ENCODE peak calls at places on chromosomes 6 and 20, in ten cellular contexts. G is SK-N-SH; R is choroid plexus epithelial cell; J is iPS DF 19.7; O is heart left ventricle; L is upper lobe of right lung; Z is AG08396; H is transverse colon; Q is activated CD4-positive, alpha-beta T cell treated with anti-CD3 and anti-CD28 coated beads, Interleukin-2, amount 50 U/mL, for 48 hours; X is osteocyte. B is an unnamed sample.

GRCh38 chr6:30311101-30311500 is 15.6 kb upstream of the TRIM39 start:
- DNase-seq in G (no peak), R (no peak), J (no peak), O (no peak), L (no peak), Z (no peak), H (no peak), Q (no peak), X (no peak), B (no peak)

GRCh38 chr20:55888655-55889054 is 116.7 kb downstream of the CBLN4 start:
- DNase-seq in G (peak; percentile 12), R (no peak), J (no peak), O (no peak), L (no peak), Z (no peak), H (no peak), Q (no peak), X (no peak), B (peak; percentile 83)

GRCh38 chr6:79498842-79499241 is 38.4 kb downstream of the LCA5 start:
- DNase-seq in G (no peak), R (peak; percentile 22), J (no peak), O (no peak), L (no peak), Z (no peak), H (no peak), Q (no peak), X (no peak), B (no peak)

GRCh38 chr6:23031986-23032385 is 462.6 kb downstream of the HDGFL1 start:
- DNase-seq in G (no peak), R (peak; percentile 59), J (no peak), O (no peak), L (no peak), Z (peak; percentile 13), H (no peak), Q (no peak), X (no peak), B (no peak)

GRCh38 chr20:34271961-34272360 is 30.7 kb downstream of the ASIP start:
- DNase-seq in G (no peak), R (peak; percentile 83), J (no peak), O (no peak), L (no peak), Z (no peak), H (no peak), Q (no peak), X (no peak), B (no peak)

GRCh38 chr6:125310994-125311649 is 9.4 kb upstream of the HDDC2 start:
- DNase-seq in G (peak; percentile 49), R (peak; percentile 85), J (peak; percentile 17), O (peak; percentile 22), L (no peak), Z (peak; percentile 42), H (no peak), Q (no peak), X (no peak), B (peak; percentile 20)

GRCh38 chr6:131733376-131734016 is 22.7 kb upstream of the CTAGE9 start:
- DNase-seq in G (no peak), R (peak; percentile 79), J (no peak), O (peak; percentile 30), L (peak; percentile 62), Z (no peak), H (no peak), Q (peak; percentile 5), X (no peak), B (no peak)

GRCh38 chr20:4937422-4938319 is 63.6 kb downstream of the SLC23A2 start:
- DNase-seq in G (no peak), R (no peak), J (no peak), O (no peak), L (no peak), Z (no peak), H (no peak), Q (no peak), X (no peak), B (no peak)

GRCh38 chr6:4459032-4459431 is 317.2 kb upstream of the CDYL start:
- DNase-seq in G (no peak), R (peak; percentile 80), J (no peak), O (no peak), L (no peak), Z (peak; percentile 67), H (no peak), Q (no peak), X (no peak), B (no peak)

GRCh38 chr20:38985603-38986170 is 23.5 kb downstream of the DHX35 start:
- DNase-seq in G (no peak), R (peak; percentile 76), J (no peak), O (no peak), L (no peak), Z (peak; percentile 28), H (no peak), Q (no peak), X (no peak), B (no peak)

GRCh38 chr20:38649275-38649891 is 47.8 kb downstream of the ARHGAP40 start:
- DNase-seq in G (peak; percentile 72), R (peak; percentile 67), J (no peak), O (no peak), L (no peak), Z (peak; percentile 34), H (no peak), Q (peak; percentile 13), X (no peak), B (peak; percentile 60)

GRCh38 chr20:36333841-36334240 is 27.7 kb downstream of the DLGAP4 start:
- DNase-seq in G (no peak), R (no peak), J (no peak), O (no peak), L (no peak), Z (no peak), H (no peak), Q (no peak), X (no peak), B (no peak)

GRCh38 chr20:4045741-4046140 is 30.4 kb upstream of the RNF24 start:
- DNase-seq in G (no peak), R (peak; percentile 51), J (no peak), O (no peak), L (no peak), Z (peak; percentile 64), H (no peak), Q (no peak), X (no peak), B (no peak)

GRCh38 chr6:43579171-43579570 is 3.2 kb downstream of the POLH start:
- DNase-seq in G (no peak), R (peak; percentile 44), J (no peak), O (no peak), L (no peak), Z (no peak), H (no peak), Q (no peak), X (no peak), B (no peak)

GRCh38 chr20:62875419-62876355 is 14.1 kb upstream of the TCFL5 start:
- DNase-seq in G (peak; percentile 93), R (peak; percentile 82), J (no peak), O (peak; percentile 78), L (no peak), Z (peak; percentile 93), H (peak; percentile 78), Q (peak; percentile 24), X (peak; percentile 92), B (peak; percentile 95)

GRCh38 chr20:41231136-41231535 is 86.4 kb downstream of the ZHX3 start:
- DNase-seq in G (no peak), R (no peak), J (no peak), O (no peak), L (no peak), Z (no peak), H (no peak), Q (no peak), X (no peak), B (no peak)

GRCh38 chr6:37256692-37257319 is 766 bp upstream of the TBC1D22B start:
- DNase-seq in G (no peak), R (peak; percentile 66), J (no peak), O (no peak), L (no peak), Z (no peak), H (no peak), Q (no peak), X (no peak), B (no peak)

GRCh38 chr6:128097019-128097418 is 196.2 kb upstream of the THEMIS start:
- DNase-seq in G (no peak), R (no peak), J (no peak), O (no peak), L (no peak), Z (no peak), H (no peak), Q (no peak), X (no peak), B (no peak)

GRCh38 chr6:6801002-6801329 is 212.4 kb downstream of the LY86 start:
- DNase-seq in G (no peak), R (no peak), J (no peak), O (no peak), L (no peak), Z (no peak), H (no peak), Q (no peak), X (no peak), B (no peak)

GRCh38 chr6:54717849-54718455 is 128.6 kb upstream of the FAM83B start:
- DNase-seq in G (peak; percentile 29), R (peak; percentile 72), J (peak; percentile 9), O (peak; percentile 15), L (no peak), Z (peak; percentile 11), H (peak; percentile 86), Q (peak; percentile 74), X (no peak), B (peak; percentile 58)

GRCh38 chr20:9668356-9668755 is 154.0 kb downstream of the LAMP5 start:
- DNase-seq in G (no peak), R (no peak), J (no peak), O (no peak), L (no peak), Z (no peak), H (no peak), Q (no peak), X (no peak), B (no peak)

GRCh38 chr20:25270829-25271251 is 23.0 kb downstream of the PYGB start:
- DNase-seq in G (no peak), R (no peak), J (no peak), O (peak; percentile 5), L (peak; percentile 44), Z (no peak), H (peak; percentile 4), Q (no peak), X (peak; percentile 51), B (peak; percentile 2)

GRCh38 chr20:56630086-56630493 is 984 bp downstream of the TFAP2C start:
- DNase-seq in G (peak; percentile 59), R (peak; percentile 83), J (no peak), O (no peak), L (peak; percentile 90), Z (peak; percentile 80), H (peak; percentile 64), Q (no peak), X (peak; percentile 94), B (peak; percentile 29)

GRCh38 chr20:19269737-19270325 is 57.4 kb downstream of the SLC24A3 start:
- DNase-seq in G (no peak), R (peak; percentile 69), J (no peak), O (no peak), L (no peak), Z (peak; percentile 51), H (no peak), Q (no peak), X (no peak), B (no peak)

GRCh38 chr6:88368071-88368787 is 202.1 kb upstream of the CNR1 start:
- DNase-seq in G (no peak), R (peak; percentile 97), J (no peak), O (no peak), L (no peak), Z (no peak), H (no peak), Q (no peak), X (no peak), B (no peak)

GRCh38 chr6:101286146-101286545 is 107.4 kb upstream of the GRIK2 start:
- DNase-seq in G (no peak), R (no peak), J (no peak), O (no peak), L (no peak), Z (no peak), H (peak; percentile 37), Q (no peak), X (no peak), B (no peak)

GRCh38 chr20:41124451-41125094 is 12.8 kb upstream of the PLCG1 start:
- DNase-seq in G (no peak), R (no peak), J (no peak), O (no peak), L (no peak), Z (no peak), H (peak; percentile 64), Q (no peak), X (no peak), B (no peak)

GRCh38 chr6:46655803-46656202 is 3.0 kb downstream of the SLC25A27 start:
- DNase-seq in G (peak; percentile 34), R (peak; percentile 8), J (peak; percentile 59), O (no peak), L (no peak), Z (no peak), H (no peak), Q (no peak), X (no peak), B (peak; percentile 31)